ENCODE peak calls at places on chromosomes 6 and 20, in seven cellular contexts. M is cardiac muscle cell, Y is BE2C, U is ascending aorta, T is stomach, H is mesenchymal stem cell, N is MM.1S. J is an unnamed sample.

GRCh38 chr6:117483645-117484016 is 1.2 kb downstream of the DCBLD1 start:
- DNase-seq in N (peak; percentile 49), H (peak; percentile 68), Y (peak; percentile 12), T (no peak), M (peak; percentile 54), U (no peak), J (peak; percentile 32)

GRCh38 chr20:46131396-46131795 is 13.3 kb downstream of the CD40 start:
- DNase-seq in Y (no peak), N (no peak), M (peak; percentile 61), H (no peak), T (no peak), U (no peak), J (no peak)

GRCh38 chr6:137867685-137868509 is 838 bp downstream of the TNFAIP3 start:
- DNase-seq in N (peak; percentile 74), M (no peak), H (peak; percentile 54), T (peak; percentile 45), U (no peak), Y (no peak), J (peak; percentile 63)

GRCh38 chr20:21147593-21147992 is 21.7 kb downstream of the KIZ start:
- DNase-seq in M (peak; percentile 31), T (no peak), N (no peak), U (no peak), Y (no peak), H (peak; percentile 12), J (no peak)

GRCh38 chr6:96450082-96450759 is 71.4 kb upstream of the UFL1 start:
- DNase-seq in T (no peak), M (no peak), U (no peak), Y (no peak), N (no peak), H (no peak), J (no peak)

GRCh38 chr6:99416892-99417767 is 8.0 kb downstream of the PNISR start:
- DNase-seq in U (no peak), Y (no peak), H (no peak), M (no peak), T (no peak), N (no peak), J (no peak)

GRCh38 chr6:24719125-24719931 is at the start of gene C6orf62:
- DNase-seq in N (peak; percentile 53), H (peak; percentile 64), M (peak; percentile 25), Y (peak; percentile 49), T (peak; percentile 40), U (no peak), J (peak; percentile 55)

GRCh38 chr6:143337201-143337949 is 113.1 kb downstream of the ADAT2 start:
- DNase-seq in Y (peak; percentile 79), U (no peak), M (peak; percentile 32), N (no peak), T (peak; percentile 30), H (peak; percentile 12), J (peak; percentile 19)

GRCh38 chr20:50346372-50347347 is 156.0 kb downstream of the CEBPB start:
- DNase-seq in N (no peak), U (peak; percentile 93), Y (peak; percentile 84), M (peak; percentile 94), H (peak; percentile 87), T (peak; percentile 84), J (peak; percentile 8)

GRCh38 chr20:8155848-8156602 is 24.0 kb downstream of the PLCB1 start:
- DNase-seq in H (no peak), M (no peak), Y (no peak), T (no peak), U (no peak), N (no peak), J (no peak)

GRCh38 chr6:16635810-16636602 is 125.3 kb downstream of the ATXN1 start:
- DNase-seq in U (no peak), M (peak; percentile 78), H (peak; percentile 83), Y (no peak), N (peak; percentile 52), T (no peak), J (no peak)

GRCh38 chr6:38796850-38797249 is 81.7 kb downstream of the DNAH8 start:
- DNase-seq in T (peak; percentile 33), U (no peak), N (no peak), H (no peak), M (no peak), Y (no peak), J (no peak)

GRCh38 chr20:53284141-53285055 is 309.2 kb downstream of the ZNF217 start:
- DNase-seq in T (no peak), M (no peak), H (no peak), N (no peak), Y (peak; percentile 86), U (no peak), J (no peak)

GRCh38 chr6:1558388-1558787 is 51.3 kb upstream of the FOXC1 start:
- DNase-seq in T (no peak), U (no peak), Y (no peak), N (no peak), H (no peak), M (no peak), J (no peak)

GRCh38 chr6:108123946-108124345 is 41.9 kb upstream of the NR2E1 start:
- DNase-seq in Y (no peak), T (no peak), M (no peak), H (no peak), N (no peak), U (no peak), J (no peak)

GRCh38 chr20:62214067-62214466 is 6.0 kb downstream of the HRH3 start:
- DNase-seq in N (no peak), M (no peak), Y (no peak), H (no peak), T (no peak), U (no peak), J (no peak)

GRCh38 chr6:36381502-36382389 is 5.7 kb downstream of the ETV7 start:
- DNase-seq in Y (no peak), H (no peak), M (no peak), T (no peak), U (no peak), N (no peak), J (no peak)

GRCh38 chr6:46605091-46605797 is 47.4 kb downstream of the CYP39A1 start:
- DNase-seq in T (no peak), N (peak; percentile 84), H (no peak), Y (no peak), U (no peak), M (no peak), J (no peak)

GRCh38 chr6:27518881-27519795 is 46.2 kb upstream of the ZNF184 start:
- DNase-seq in Y (peak; percentile 70), H (peak; percentile 93), N (peak; percentile 77), U (peak; percentile 77), T (peak; percentile 46), M (peak; percentile 91), J (peak; percentile 68)

GRCh38 chr6:67887419-67887746 is 747.7 kb upstream of the ADGRB3 start:
- DNase-seq in Y (no peak), U (no peak), N (no peak), T (no peak), M (no peak), H (no peak), J (no peak)

GRCh38 chr6:169288591-169288990 is 34.9 kb upstream of the THBS2 start:
- DNase-seq in H (no peak), M (peak; percentile 83), U (no peak), Y (no peak), T (no peak), N (no peak), J (no peak)

GRCh38 chr6:144330588-144330987 is 45.5 kb downstream of the UTRN start:
- DNase-seq in N (no peak), H (no peak), U (no peak), T (peak; percentile 85), Y (no peak), M (no peak), J (no peak)

GRCh38 chr6:36329798-36330291 is 6.8 kb downstream of the BNIP5 start:
- DNase-seq in M (no peak), N (no peak), T (no peak), U (no peak), Y (peak; percentile 41), H (no peak), J (no peak)

GRCh38 chr6:38517005-38517404 is 122.7 kb downstream of the BTBD9 start:
- DNase-seq in M (no peak), N (no peak), H (peak; percentile 22), T (no peak), U (no peak), Y (no peak), J (no peak)

GRCh38 chr6:29477923-29478450 is 9.8 kb downstream of the MAS1L start:
- DNase-seq in U (no peak), T (no peak), H (no peak), N (no peak), Y (no peak), M (no peak), J (no peak)

GRCh38 chr20:3929713-3930060 is 40.5 kb downstream of the PANK2 start:
- DNase-seq in N (no peak), Y (no peak), H (no peak), U (no peak), T (no peak), M (peak; percentile 31), J (no peak)
- H3K4me1 ChIP-seq in N (peaks cover 8% of the 10 kb centered on the region), Y (no peaks in the 10 kb centered on the region), H (peaks cover 30% of the 10 kb centered on the region), U (peaks cover 52% of the 10 kb centered on the region), T (peaks cover 33% of the 10 kb centered on the region), M (peaks cover 26% of the 10 kb centered on the region), J (peaks cover 40% of the 10 kb centered on the region)

DNA sequence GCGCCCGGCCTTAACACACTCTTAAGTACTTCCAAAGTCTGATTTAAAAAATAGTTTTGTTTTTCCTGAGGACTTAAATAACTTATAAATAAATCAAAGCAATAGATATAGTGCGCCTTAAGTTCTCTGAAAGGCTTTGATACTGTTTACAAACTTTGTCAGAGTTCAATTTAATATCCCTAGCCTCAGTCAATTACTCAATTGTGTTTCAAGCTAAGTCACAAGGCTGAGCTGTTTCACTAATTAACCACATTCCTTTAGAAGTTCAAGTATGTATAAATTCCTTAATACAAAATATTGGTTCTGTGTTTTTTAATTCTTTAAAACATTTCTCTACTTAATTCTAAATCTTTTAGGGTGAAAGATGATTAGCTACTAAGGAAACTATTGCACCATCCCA is 178.4 kb upstream of the AGPAT4 start:
- DNase-seq in Y (no peak), T (no peak), U (no peak), N (no peak), H (no peak), M (no peak), J (no peak)
- H3K4me3 ChIP-seq in Y (no peak overlapping the region), T (no peak overlapping the region), U (no peak overlapping the region), N (no peak overlapping the region), H (no peak overlapping the region), M (no peak overlapping the region), J (no peak overlapping the region)

GRCh38 chr20:44398303-44398702 is 42.8 kb downstream of the HNF4A start:
- DNase-seq in U (no peak), T (no peak), N (no peak), M (peak; percentile 91), Y (no peak), H (no peak), J (no peak)
- H3K4me1 ChIP-seq in U (no peaks in the 10 kb centered on the region), T (peaks cover 26% of the 10 kb centered on the region), N (no peaks in the 10 kb centered on the region), M (no peaks in the 10 kb centered on the region), Y (peaks cover 7% of the 10 kb centered on the region), H (peaks cover 20% of the 10 kb centered on the region), J (no peaks in the 10 kb centered on the region)

GRCh38 chr6:52305948-52306767 is 21.6 kb upstream of the MCM3 start:
- DNase-seq in Y (no peak), N (peak; percentile 58), H (no peak), M (no peak), U (no peak), T (no peak), J (peak; percentile 28)

GRCh38 chr6:52306972-52307849 is 22.7 kb upstream of the MCM3 start:
- DNase-seq in N (no peak), Y (no peak), H (no peak), T (no peak), U (no peak), M (no peak), J (no peak)

GRCh38 chr6:52303178-52303577 is 18.6 kb upstream of the MCM3 start:
- DNase-seq in Y (no peak), N (no peak), M (no peak), H (no peak), U (no peak), T (no peak), J (no peak)

GRCh38 chr6:52304917-52305316 is 20.4 kb upstream of the MCM3 start:
- DNase-seq in Y (no peak), M (peak; percentile 56), U (no peak), H (peak; percentile 43), N (peak; percentile 51), T (no peak), J (no peak)

GRCh38 chr6:52305385-52305784 is 20.8 kb upstream of the MCM3 start:
- DNase-seq in M (no peak), N (no peak), T (no peak), U (no peak), H (no peak), Y (no peak), J (peak; percentile 24)
- H3K4me3 ChIP-seq in M (no peak overlapping the region), N (peak overlapping the region; percentile 21), T (no peak overlapping the region), U (no peak overlapping the region), H (peak overlapping the region; percentile 42), Y (no peak overlapping the region), J (peak overlapping the region; percentile 34)